ENCODE peak calls at places on chromosomes 11 and 22, in ten cellular contexts. R is tibial artery; S is hepatocyte; H is mesendoderm; X is CD4-positive, CD25-positive, alpha-beta regulatory T cell; Y is heart right ventricle; T is GM23248; Z is cardiac muscle cell; W is neural progenitor cell; M is tibial nerve. A is an unnamed sample.

GRCh38 chr11:71566081-71566620 is 788 bp downstream of the KRTAP5-10 start:
- DNase-seq in R (no peak), M (no peak), W (no peak), H (no peak), Y (no peak), S (no peak), T (no peak), Z (no peak), X (no peak), A (no peak)

GRCh38 chr11:13080861-13081260 is 71.7 kb downstream of the RASSF10 start:
- DNase-seq in T (no peak), Z (no peak), H (no peak), X (no peak), S (no peak), R (no peak), M (no peak), W (no peak), Y (no peak), A (no peak)

GRCh38 chr11:8698917-8699441 is 16.4 kb downstream of the RPL27A start:
- DNase-seq in S (no peak), W (peak; percentile 35), R (no peak), M (no peak), T (no peak), Z (no peak), Y (no peak), H (peak; percentile 92), X (no peak), A (no peak)

GRCh38 chr22:45101828-45102227 is 61.9 kb upstream of the NUP50 start:
- DNase-seq in T (peak; percentile 79), W (peak; percentile 80), M (peak; percentile 34), X (peak; percentile 10), R (peak; percentile 41), H (peak; percentile 83), Z (peak; percentile 70), Y (no peak), S (peak; percentile 69), A (peak; percentile 44)

GRCh38 chr11:19380375-19380774 is 139.6 kb upstream of the E2F8 start:
- DNase-seq in W (no peak), Y (no peak), R (no peak), X (no peak), H (peak; percentile 14), Z (no peak), T (peak; percentile 97), S (peak; percentile 23), M (no peak), A (no peak)

GRCh38 chr22:29320546-29320945 is 5.0 kb upstream of the RASL10A start:
- DNase-seq in H (peak; percentile 11), Y (no peak), M (no peak), W (no peak), X (no peak), T (no peak), S (no peak), Z (no peak), R (no peak), A (no peak)

GRCh38 chr11:22472306-22472705 is 134.1 kb downstream of the SLC17A6 start:
- DNase-seq in S (no peak), M (no peak), T (peak; percentile 33), Y (no peak), X (no peak), Z (no peak), W (peak; percentile 13), H (peak; percentile 57), R (no peak), A (no peak)

GRCh38 chr22:27107824-27108223 is 450.4 kb downstream of the MIAT start:
- DNase-seq in Y (peak; percentile 54), R (peak; percentile 88), T (peak; percentile 91), W (no peak), M (peak; percentile 76), H (peak; percentile 55), X (no peak), S (peak; percentile 82), Z (no peak), A (no peak)

GRCh38 chr11:66478823-66479740 is 1.2 kb upstream of the DPP3 start:
- DNase-seq in X (no peak), W (peak; percentile 60), H (peak; percentile 56), Z (peak; percentile 24), S (peak; percentile 55), M (peak; percentile 22), R (peak; percentile 44), Y (peak; percentile 40), T (peak; percentile 74), A (no peak)

GRCh38 chr22:37623075-37624016 is 14.7 kb downstream of the GGA1 start:
- DNase-seq in H (peak; percentile 78), Z (peak; percentile 78), S (peak; percentile 83), Y (peak; percentile 72), R (no peak), X (peak; percentile 67), W (peak; percentile 86), M (peak; percentile 65), T (peak; percentile 65), A (peak; percentile 80)

GRCh38 chr11:326842-327580 is 6.4 kb upstream of the IFITM3 start:
- DNase-seq in H (no peak), S (peak; percentile 67), Y (peak; percentile 84), W (no peak), M (peak; percentile 91), T (peak; percentile 40), X (peak; percentile 33), Z (no peak), R (peak; percentile 90), A (no peak)

GRCh38 chr11:14967581-14968214 is 4.5 kb downstream of the CALCA start:
- DNase-seq in M (no peak), Z (no peak), R (no peak), Y (no peak), X (no peak), H (no peak), S (no peak), W (no peak), T (no peak), A (no peak)

GRCh38 chr11:108703916-108704315 is 39.0 kb downstream of the DDX10 start:
- DNase-seq in S (no peak), Y (no peak), T (no peak), W (no peak), H (no peak), R (no peak), X (no peak), Z (no peak), M (no peak), A (no peak)

GRCh38 chr11:102449651-102450570 is 2.7 kb downstream of the TMEM123 start:
- DNase-seq in M (no peak), Y (no peak), S (no peak), R (no peak), W (peak; percentile 32), T (no peak), Z (no peak), X (no peak), H (no peak), A (no peak)
- H3K4me3 ChIP-seq in M (no peak overlapping the region), Y (no peak overlapping the region), S (peak overlapping the region; percentile 89), R (no peak overlapping the region), W (peak overlapping the region; percentile 76), T (no peak overlapping the region), Z (no peak overlapping the region), X (peak overlapping the region; percentile 90), H (no peak overlapping the region), A (peak overlapping the region; percentile 73)

DNA sequence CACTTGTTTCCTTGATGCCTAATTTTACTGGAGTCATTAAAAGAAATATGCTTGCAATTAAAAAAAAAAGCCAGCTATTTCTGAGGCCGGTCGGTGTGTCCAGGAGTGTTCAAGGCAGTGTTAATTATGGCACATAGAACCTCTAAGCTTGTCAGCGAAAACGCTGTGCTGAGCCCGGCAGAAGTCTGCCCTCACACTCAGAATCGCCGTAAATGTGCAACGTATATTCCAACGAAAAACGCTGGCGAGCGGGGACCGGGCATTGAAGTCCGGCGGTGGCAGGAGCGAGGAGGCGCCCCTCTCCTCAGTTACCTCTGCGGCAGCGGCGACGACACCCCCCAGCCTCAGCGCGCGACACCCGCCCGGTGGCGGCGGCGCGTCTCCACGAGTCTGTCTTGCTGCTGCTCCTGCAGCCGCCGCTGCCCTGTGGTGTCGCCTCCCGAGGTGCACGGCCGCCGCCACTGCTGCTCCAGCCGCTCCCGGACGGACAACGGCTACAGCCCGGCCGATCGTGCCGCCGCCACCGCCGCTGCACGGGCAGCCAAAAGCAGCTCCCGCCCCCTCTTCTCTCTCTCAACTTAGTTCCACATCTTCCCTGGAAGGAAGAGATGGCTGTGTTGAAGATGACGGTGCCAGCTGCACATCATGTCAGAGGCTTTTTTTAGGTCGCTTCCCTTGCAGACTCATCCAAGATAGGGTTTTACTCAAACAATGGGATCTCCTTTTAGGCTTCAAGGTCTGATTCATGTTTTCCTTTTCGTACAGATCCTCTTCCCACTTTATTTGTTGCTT is 56.0 kb downstream of the JAM3 start:
- DNase-seq in H (peak; percentile 72), Z (peak; percentile 78), W (peak; percentile 89), X (no peak), M (no peak), Y (peak; percentile 71), T (peak; percentile 43), R (peak; percentile 58), S (peak; percentile 61), A (no peak)
- H3K4me1 ChIP-seq in H (no peaks in the 10 kb centered on the region), Z (peaks cover 29% of the 10 kb centered on the region), W (peaks cover 7% of the 10 kb centered on the region), X (no peaks in the 10 kb centered on the region), M (peaks cover 22% of the 10 kb centered on the region), Y (peaks cover 25% of the 10 kb centered on the region), T (peaks cover 40% of the 10 kb centered on the region), R (peaks cover 42% of the 10 kb centered on the region), S (peaks cover 13% of the 10 kb centered on the region), A (no peaks in the 10 kb centered on the region)

DNA sequence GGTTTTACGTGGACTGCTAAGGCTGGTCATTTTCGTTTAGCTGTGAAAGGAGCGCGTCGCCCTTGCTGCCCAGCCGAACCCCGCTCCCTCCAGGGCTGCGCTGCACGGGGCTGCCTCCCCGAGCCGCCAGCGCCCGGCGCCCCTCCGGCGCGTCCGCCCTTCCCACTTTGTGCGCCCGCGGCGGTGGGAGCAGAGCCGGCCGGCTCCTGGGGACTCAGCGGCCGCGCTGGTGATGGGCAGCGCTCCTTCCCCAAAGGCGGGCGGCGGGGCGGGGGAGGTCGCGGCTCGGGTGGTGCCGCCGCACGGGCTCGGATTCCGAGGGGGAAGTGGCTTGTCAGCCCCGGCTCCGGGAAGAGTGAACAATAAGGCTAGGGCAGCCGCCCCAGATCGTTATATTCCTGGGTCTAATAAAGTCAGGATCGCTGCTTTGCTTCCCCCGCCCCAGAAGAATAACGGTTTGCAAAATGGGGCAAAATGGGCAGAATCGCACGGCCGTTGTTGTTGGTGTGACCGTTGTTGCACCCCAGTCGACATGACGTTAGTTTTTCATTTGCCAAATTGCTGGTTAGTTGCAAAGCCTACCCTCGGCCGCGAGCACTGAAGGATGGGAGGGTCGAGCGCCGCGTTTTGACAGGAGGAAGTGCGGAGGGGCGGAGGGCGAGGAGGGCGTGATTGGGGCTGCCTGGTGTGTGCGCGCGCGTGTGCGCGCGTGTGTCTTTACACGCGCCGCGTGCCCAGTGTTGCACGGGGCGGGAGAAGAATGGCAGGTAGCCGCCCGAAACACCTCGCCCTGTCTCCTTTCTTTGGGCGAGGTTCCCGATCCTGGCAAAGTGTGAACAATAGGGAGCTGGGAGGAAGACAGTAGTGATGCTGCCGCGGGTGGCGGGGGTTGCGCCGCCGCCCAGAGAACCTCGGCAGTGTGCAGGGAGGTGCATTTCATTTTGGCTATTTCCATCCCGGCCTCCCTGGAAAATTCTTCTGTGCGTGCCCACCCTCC is 829 bp downstream of the NCAM1 start:
- DNase-seq in S (peak; percentile 28), Y (peak; percentile 25), M (no peak), Z (peak; percentile 76), T (peak; percentile 30), H (peak; percentile 30), X (no peak), W (peak; percentile 69), R (no peak), A (peak; percentile 15)
- H3K27me3 ChIP-seq in S (peaks cover 64% of the 10 kb centered on the region), Y (no peaks in the 10 kb centered on the region), M (no peaks in the 10 kb centered on the region), Z (no peaks in the 10 kb centered on the region), T (peaks cover 58% of the 10 kb centered on the region), H (peaks cover 6% of the 10 kb centered on the region), X (peaks cover 21% of the 10 kb centered on the region), W (peaks cover 30% of the 10 kb centered on the region), R (no peaks in the 10 kb centered on the region), A (peaks cover 32% of the 10 kb centered on the region)

GRCh38 chr11:72589802-72590761 is 84.1 kb downstream of the PDE2A start:
- DNase-seq in Y (peak; percentile 47), T (peak; percentile 44), W (peak; percentile 83), H (peak; percentile 88), M (no peak), S (peak; percentile 71), Z (peak; percentile 77), R (no peak), X (no peak), A (peak; percentile 83)
- H3K4me3 ChIP-seq in Y (peak overlapping the region; percentile 41), T (peak overlapping the region; percentile 16), W (peak overlapping the region; percentile 54), H (peak overlapping the region; percentile 36), M (peak overlapping the region; percentile 25), S (no peak overlapping the region), Z (peak overlapping the region; percentile 39), R (no peak overlapping the region), X (no peak overlapping the region), A (peak overlapping the region; percentile 33)

A was measured in HAP-1.